ENCODE peak calls at places on chromosomes 4 and X, in five cellular contexts. One of them, this sample, is unnamed.

GRCh38 chr4:513327-513726 is 14.3 kb downstream of the PIGG start:
- ATAC-seq in K562: no peak
- ATAC-seq in HepG2: no peak
- ATAC-seq in GM12878: no peak
- ATAC-seq in A549: no peak
- ATAC-seq in this sample: no peak

GRCh38 chr4:102263024-102263787 is 82.1 kb downstream of the SLC39A8 start:
- ATAC-seq in A549: peak
- ATAC-seq in HepG2: peak
- ATAC-seq in K562: peak
- ATAC-seq in GM12878: peak
- ATAC-seq in this sample: no peak

GRCh38 chr4:2785613-2786012 is 7.3 kb upstream of the SH3BP2 start:
- ATAC-seq in A549: no peak
- ATAC-seq in K562: peak
- ATAC-seq in GM12878: peak
- ATAC-seq in HepG2: peak
- ATAC-seq in this sample: peak

GRCh38 chr4:793941-794621 is 31.8 kb downstream of the CPLX1 start:
- ATAC-seq in HepG2: no peak
- ATAC-seq in K562: no peak
- ATAC-seq in GM12878: peak
- ATAC-seq in A549: no peak
- ATAC-seq in this sample: no peak

GRCh38 chrX:154531626-154532025 is 15.0 kb downstream of the G6PD start:
- ATAC-seq in GM12878: no peak
- ATAC-seq in K562: no peak
- ATAC-seq in A549: peak
- ATAC-seq in HepG2: no peak
- ATAC-seq in this sample: no peak

GRCh38 chr4:80235451-80235850 is 31.0 kb upstream of the FGF5 start:
- ATAC-seq in A549: no peak
- ATAC-seq in GM12878: no peak
- ATAC-seq in K562: no peak
- ATAC-seq in HepG2: no peak
- ATAC-seq in this sample: no peak

GRCh38 chr4:130478406-130478805 is 1382.5 kb downstream of the C4orf33 start:
- ATAC-seq in GM12878: no peak
- ATAC-seq in A549: no peak
- ATAC-seq in HepG2: no peak
- ATAC-seq in K562: no peak
- ATAC-seq in this sample: peak

GRCh38 chrX:72358313-72358712 is 52.6 kb upstream of the CITED1 start:
- ATAC-seq in K562: no peak
- ATAC-seq in HepG2: no peak
- ATAC-seq in GM12878: no peak
- ATAC-seq in A549: no peak
- ATAC-seq in this sample: no peak

GRCh38 chr4:7103031-7103598 is 35.3 kb upstream of the GRPEL1 start:
- ATAC-seq in HepG2: peak
- ATAC-seq in A549: peak
- ATAC-seq in GM12878: peak
- ATAC-seq in K562: peak
- ATAC-seq in this sample: peak

GRCh38 chr4:94610140-94610539 is 147.6 kb upstream of the BMPR1B start:
- ATAC-seq in K562: no peak
- ATAC-seq in HepG2: no peak
- ATAC-seq in GM12878: no peak
- ATAC-seq in A549: no peak
- ATAC-seq in this sample: no peak

GRCh38 chr4:127875791-127876190 is 4.9 kb upstream of the PLK4 start:
- ATAC-seq in A549: no peak
- ATAC-seq in GM12878: no peak
- ATAC-seq in HepG2: no peak
- ATAC-seq in K562: no peak
- ATAC-seq in this sample: no peak

GRCh38 chr4:127880764-127881564 is at the start of gene PLK4:
- ATAC-seq in A549: peak
- ATAC-seq in GM12878: peak
- ATAC-seq in K562: peak
- ATAC-seq in HepG2: peak
- ATAC-seq in this sample: peak

GRCh38 chr4:127881565-127881869 is 824 bp downstream of the PLK4 start:
- ATAC-seq in A549: peak
- ATAC-seq in K562: peak
- ATAC-seq in GM12878: peak
- ATAC-seq in HepG2: no peak
- ATAC-seq in this sample: no peak
- H3K4me3 ChIP-seq in A549: peak
- H3K4me3 ChIP-seq in K562: peak
- H3K4me3 ChIP-seq in GM12878: peak
- H3K4me3 ChIP-seq in HepG2: peak
- H3K4me3 ChIP-seq in this sample: peak

DNA sequence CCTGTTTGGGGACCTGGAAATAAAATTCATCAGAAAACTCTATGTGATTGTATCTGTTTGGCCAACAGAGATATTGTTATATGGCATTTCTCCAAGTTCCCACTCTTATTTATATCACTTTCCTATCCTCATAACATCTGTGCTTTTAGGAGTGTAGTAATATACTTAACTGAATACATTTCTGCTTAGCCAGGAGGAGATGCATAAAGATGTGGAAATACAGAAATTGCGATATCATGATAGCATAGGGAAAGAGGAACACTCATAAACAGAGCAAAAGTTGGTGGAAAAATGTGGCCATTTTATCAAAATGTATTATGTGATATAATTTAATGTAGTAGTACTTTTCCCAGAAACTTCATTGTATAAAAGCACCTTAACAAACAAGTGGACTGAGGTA is 46.1 kb upstream of the TSPAN7 start:
- ATAC-seq in K562: no peak
- ATAC-seq in HepG2: no peak
- ATAC-seq in A549: no peak
- ATAC-seq in GM12878: no peak
- ATAC-seq in this sample: no peak
- H3K27ac ChIP-seq in K562: no peak
- H3K27ac ChIP-seq in HepG2: no peak
- H3K27ac ChIP-seq in A549: no peak
- H3K27ac ChIP-seq in GM12878: no peak
- H3K27ac ChIP-seq in this sample: no peak

DNA sequence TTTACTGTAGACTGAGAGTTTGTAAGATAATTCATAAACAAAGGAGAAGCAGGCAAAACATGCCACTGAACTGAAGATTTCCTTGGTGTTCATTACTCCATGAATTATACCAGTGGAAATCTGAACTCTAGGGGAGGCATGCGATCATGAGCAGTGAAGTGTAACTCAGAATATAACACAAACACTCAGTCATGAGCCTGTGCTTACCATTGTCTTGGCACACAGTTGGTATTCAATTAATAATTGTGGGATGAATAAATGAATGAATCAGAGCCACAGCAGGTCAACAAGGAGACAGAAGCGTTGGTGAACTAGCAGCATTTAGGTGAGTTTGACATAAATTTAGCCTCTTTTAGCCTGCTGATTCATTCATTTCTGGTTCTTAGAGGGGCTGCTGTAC is 263.5 kb upstream of the DKK2 start:
- ATAC-seq in K562: no peak
- ATAC-seq in HepG2: no peak
- ATAC-seq in GM12878: no peak
- ATAC-seq in A549: no peak
- ATAC-seq in this sample: no peak
- TF ChIP-seq EP300 in K562: no peak
- TF ChIP-seq EP300 in HepG2: no peak
- TF ChIP-seq EP300 in GM12878: no peak
- TF ChIP-seq EP300 in A549: no peak
- TF ChIP-seq EP300 in this sample: no peak

GRCh38 chr4:185839770-185840169 is 27.8 kb upstream of the SORBS2 start:
- ATAC-seq in A549: peak
- ATAC-seq in GM12878: no peak
- ATAC-seq in K562: no peak
- ATAC-seq in HepG2: no peak
- ATAC-seq in this sample: no peak
- H3K4me3 ChIP-seq in A549: no peak
- H3K4me3 ChIP-seq in GM12878: no peak
- H3K4me3 ChIP-seq in K562: no peak
- H3K4me3 ChIP-seq in HepG2: no peak
- H3K4me3 ChIP-seq in this sample: no peak

DNA sequence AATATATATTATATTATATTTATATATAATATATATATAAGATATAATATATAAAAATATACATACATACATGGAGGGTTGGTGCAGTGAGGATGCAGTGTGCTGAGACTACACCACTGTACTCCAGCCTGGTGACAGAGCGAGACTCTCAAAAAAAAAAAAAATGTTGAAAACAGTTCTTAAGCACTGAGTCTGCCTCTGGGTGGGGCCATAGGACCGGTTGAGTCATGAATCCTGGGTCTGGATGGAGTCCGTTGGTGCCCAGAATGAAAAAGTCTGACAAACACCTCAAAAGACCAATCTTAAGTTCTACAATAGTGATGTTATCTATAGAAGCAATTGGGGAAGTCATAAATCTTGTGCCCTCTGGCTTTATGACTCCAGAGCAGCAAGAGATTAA is 70.5 kb downstream of the FGFBP1 start:
- ATAC-seq in GM12878: peak
- ATAC-seq in HepG2: no peak
- ATAC-seq in K562: peak
- ATAC-seq in A549: no peak
- ATAC-seq in this sample: no peak
- H3K27ac ChIP-seq in GM12878: no peak
- H3K27ac ChIP-seq in HepG2: no peak
- H3K27ac ChIP-seq in K562: no peak
- H3K27ac ChIP-seq in A549: no peak
- H3K27ac ChIP-seq in this sample: peak

DNA sequence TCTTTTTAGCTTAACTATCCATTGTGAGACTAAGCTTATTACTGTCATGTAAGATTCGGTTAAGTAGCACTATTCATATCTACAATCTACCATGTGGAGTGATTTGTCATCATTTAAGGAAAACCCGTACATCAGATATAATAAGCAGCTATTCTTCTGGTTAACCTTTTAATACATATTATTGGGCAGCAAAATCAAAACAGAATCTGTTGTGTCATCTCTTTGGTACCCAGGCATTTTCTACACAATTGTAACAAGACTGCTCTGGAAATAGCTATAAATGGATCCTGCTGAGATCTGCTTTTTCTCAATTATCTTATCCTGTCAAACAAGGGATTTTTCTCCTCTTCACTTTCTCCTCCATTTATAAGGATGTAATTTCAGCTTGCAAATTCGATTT is 521.5 kb upstream of the MAGEB2 start:
- ATAC-seq in GM12878: no peak
- ATAC-seq in HepG2: no peak
- ATAC-seq in K562: no peak
- ATAC-seq in A549: no peak
- ATAC-seq in this sample: no peak
- TF ChIP-seq EP300 in GM12878: no peak
- TF ChIP-seq EP300 in HepG2: no peak
- TF ChIP-seq EP300 in K562: no peak
- TF ChIP-seq EP300 in A549: no peak
- TF ChIP-seq EP300 in this sample: no peak